ENCODE peak calls at places on chromosomes 4 and X, in seven cellular contexts. G, V, M, I, Z, H and W are unnamed samples.

GRCh38 chr4:105191621-105192210 is 45.0 kb downstream of the TET2 start:
- DNase-seq in H (no peak), M (no peak), G (no peak), I (no peak), V (no peak), Z (no peak), W (peak; percentile 39)

GRCh38 chr4:77052352-77052751 is 23.4 kb downstream of the CCNI start:
- DNase-seq in H (peak; percentile 68), G (no peak), Z (peak; percentile 42), M (peak; percentile 71), I (no peak), V (no peak), W (no peak)

GRCh38 chr4:31259119-31259518 is 539.0 kb downstream of the PCDH7 start:
- DNase-seq in V (no peak), M (no peak), I (no peak), H (no peak), G (no peak), Z (no peak), W (no peak)

GRCh38 chr4:152572417-152573086 is 36.7 kb upstream of the FBXW7 start:
- DNase-seq in I (no peak), Z (no peak), G (no peak), V (no peak), M (no peak), H (no peak), W (no peak)

GRCh38 chrX:49860867-49861535 is 18.3 kb upstream of the USP27X start:
- DNase-seq in I (no peak), M (no peak), Z (no peak), V (no peak), G (no peak), H (no peak), W (no peak)

GRCh38 chrX:87236836-87237235 is 280.8 kb upstream of the KLHL4 start:
- DNase-seq in I (no peak), V (no peak), H (no peak), M (no peak), Z (no peak), G (no peak), W (no peak)

GRCh38 chr4:5574386-5574785 is 134.0 kb downstream of the EVC2 start:
- DNase-seq in V (no peak), I (no peak), G (no peak), M (no peak), Z (no peak), H (no peak), W (no peak)

GRCh38 chrX:139929876-139930275 is 3.0 kb downstream of the ATP11C start:
- DNase-seq in H (no peak), Z (no peak), I (no peak), V (no peak), G (no peak), M (no peak), W (no peak)

GRCh38 chrX:34521563-34521962 is 135.5 kb downstream of the TMEM47 start:
- DNase-seq in G (no peak), I (no peak), H (no peak), V (no peak), Z (no peak), M (no peak), W (no peak)

GRCh38 chr4:186932631-186933150 is 209.0 kb upstream of the FAT1 start:
- DNase-seq in V (no peak), H (no peak), Z (no peak), I (no peak), G (no peak), M (no peak), W (no peak)

GRCh38 chr4:677431-678293 is 3.3 kb downstream of the MYL5 start:
- DNase-seq in Z (no peak), I (no peak), V (no peak), G (no peak), H (peak; percentile 34), M (peak; percentile 5), W (no peak)

GRCh38 chrX:11899091-11899490 is 141.1 kb downstream of the MSL3 start:
- DNase-seq in H (no peak), I (no peak), V (peak; percentile 56), Z (no peak), M (no peak), G (no peak), W (no peak)

GRCh38 chrX:149877636-149878035 is 3.3 kb upstream of the MAGEA8 start:
- DNase-seq in M (no peak), I (no peak), G (no peak), H (no peak), Z (no peak), V (no peak), W (no peak)

GRCh38 chrX:136725446-136726104 is 55.2 kb downstream of the ARHGEF6 start:
- DNase-seq in Z (no peak), I (no peak), V (no peak), M (no peak), H (no peak), G (no peak), W (no peak)

GRCh38 chr4:39933689-39934590 is 43.8 kb downstream of the PDS5A start:
- DNase-seq in H (no peak), G (no peak), V (no peak), Z (no peak), M (no peak), I (no peak), W (no peak)

GRCh38 chr4:90078440-90078839 is 48.8 kb upstream of the CCSER1 start:
- DNase-seq in M (no peak), V (no peak), Z (no peak), I (no peak), G (no peak), H (no peak), W (no peak)

GRCh38 chrX:132953358-132953757 is 5.1 kb downstream of the HS6ST2 start:
- DNase-seq in I (no peak), G (no peak), V (no peak), Z (no peak), M (no peak), H (no peak), W (no peak)

GRCh38 chrX:132954323-132954722 is 4.1 kb downstream of the HS6ST2 start:
- DNase-seq in Z (no peak), H (no peak), I (no peak), G (no peak), V (no peak), M (no peak), W (no peak)

DNA sequence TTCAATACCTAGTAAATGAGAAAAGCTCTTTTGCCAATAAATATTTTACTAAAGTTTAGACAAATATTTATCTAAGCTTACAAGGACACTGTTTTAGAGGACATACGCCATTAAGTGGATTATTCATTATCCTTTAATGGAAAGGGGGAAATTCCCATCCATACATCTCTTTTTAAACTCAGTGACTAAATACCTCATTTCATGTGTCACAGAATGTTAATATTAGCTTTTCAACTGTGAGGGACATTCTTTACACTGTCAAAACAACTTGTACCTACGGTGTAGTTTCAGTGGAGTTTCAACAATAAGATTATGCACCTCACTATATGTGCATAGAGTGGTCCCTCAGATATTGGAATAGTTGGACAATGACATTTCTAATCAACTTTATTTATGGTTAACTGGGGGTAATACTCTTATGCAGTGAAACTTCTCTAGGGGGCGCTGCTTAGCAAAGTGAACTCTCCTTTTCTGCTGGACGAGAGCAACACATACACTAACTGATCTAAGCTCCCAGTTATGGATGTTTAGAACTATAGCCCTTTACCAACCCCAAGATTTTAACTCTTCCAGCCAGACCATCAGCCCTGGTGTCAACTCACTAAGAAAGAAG is 9.7 kb downstream of the HS6ST2 start:
- DNase-seq in H (no peak), M (peak; percentile 33), I (no peak), G (no peak), Z (no peak), V (no peak), W (no peak)
- TF ChIP-seq CTCF in H (peak; percentile 49), M (peak; percentile 50), I (no peak), G (no peak), Z (no peak), V (peak; percentile 31), W (no peak)

DNA sequence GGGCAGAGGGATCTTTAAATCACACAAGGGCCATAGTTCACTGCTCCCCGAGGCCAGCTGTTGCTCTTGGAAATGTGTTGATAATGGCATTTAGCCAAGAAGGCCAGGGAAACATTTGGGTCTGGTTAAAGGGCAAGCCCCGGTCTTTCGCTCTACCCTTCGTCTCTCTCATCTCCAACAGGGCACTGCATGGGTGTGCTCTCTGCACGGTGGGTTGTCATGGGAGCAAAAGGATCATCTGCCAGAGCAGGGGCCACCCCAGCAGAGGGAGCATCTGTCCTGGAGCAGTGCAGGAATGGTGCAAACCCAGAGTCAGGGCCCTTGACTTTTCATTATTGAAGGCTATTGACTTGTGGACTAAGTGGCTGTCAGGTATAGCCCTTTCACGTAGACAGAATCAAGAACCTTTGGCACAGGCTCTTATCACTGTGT is 22.7 kb upstream of the PGRMC2 start:
- DNase-seq in M (no peak), Z (no peak), G (no peak), V (no peak), I (no peak), H (peak; percentile 22), W (no peak)
- TF ChIP-seq CTCF in M (no peak), Z (no peak), G (no peak), V (peak; percentile 48), I (no peak), H (no peak), W (no peak)

GRCh38 chrX:20204354-20204753 is 62.4 kb downstream of the RPS6KA3 start:
- DNase-seq in M (no peak), G (no peak), H (no peak), V (no peak), I (no peak), Z (no peak), W (no peak)

GRCh38 chrX:20211261-20211786 is 55.4 kb downstream of the RPS6KA3 start:
- DNase-seq in Z (no peak), H (no peak), G (no peak), M (no peak), I (no peak), V (no peak), W (no peak)

DNA sequence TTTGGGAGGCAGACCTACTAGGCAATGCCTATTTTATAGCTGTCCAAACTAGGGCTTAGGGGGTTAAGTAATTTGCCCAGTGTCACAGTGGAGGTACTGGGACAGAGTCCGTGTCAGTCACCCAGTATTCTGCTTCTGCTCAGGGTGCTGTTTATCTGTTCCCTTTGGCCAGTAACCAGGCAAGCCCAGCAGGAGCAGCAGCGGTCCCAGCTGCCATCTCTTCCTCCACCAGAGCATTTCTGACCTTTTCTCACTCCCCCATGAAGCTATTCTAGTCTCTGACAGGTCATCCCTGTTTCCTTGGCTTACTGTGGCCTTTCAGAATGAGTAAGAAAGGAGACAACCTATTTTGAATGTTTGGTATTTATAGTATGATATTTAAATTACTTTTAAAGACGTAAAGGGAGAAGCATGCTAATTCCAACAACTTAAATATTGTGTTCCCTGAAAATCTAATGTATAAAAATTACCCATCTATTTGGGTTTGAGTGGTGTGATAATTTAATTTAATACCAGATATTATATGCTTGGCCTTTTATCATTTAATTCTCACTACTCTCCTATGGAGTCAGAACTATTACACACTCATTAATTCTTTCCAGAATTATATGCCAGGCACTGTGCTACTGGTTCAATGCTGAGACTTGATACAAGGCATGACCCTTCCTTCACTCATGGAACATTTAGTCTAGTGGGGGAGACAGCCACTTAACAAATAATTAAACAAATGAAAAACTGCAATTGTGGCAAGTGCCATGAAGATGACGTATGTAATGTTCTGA is 60.6 kb downstream of the RPS6KA3 start:
- DNase-seq in M (no peak), I (no peak), H (no peak), G (no peak), V (no peak), Z (no peak), W (peak; percentile 30)
- TF ChIP-seq CTCF in M (no peak), I (no peak), H (no peak), G (no peak), V (no peak), Z (no peak), W (no peak)

DNA sequence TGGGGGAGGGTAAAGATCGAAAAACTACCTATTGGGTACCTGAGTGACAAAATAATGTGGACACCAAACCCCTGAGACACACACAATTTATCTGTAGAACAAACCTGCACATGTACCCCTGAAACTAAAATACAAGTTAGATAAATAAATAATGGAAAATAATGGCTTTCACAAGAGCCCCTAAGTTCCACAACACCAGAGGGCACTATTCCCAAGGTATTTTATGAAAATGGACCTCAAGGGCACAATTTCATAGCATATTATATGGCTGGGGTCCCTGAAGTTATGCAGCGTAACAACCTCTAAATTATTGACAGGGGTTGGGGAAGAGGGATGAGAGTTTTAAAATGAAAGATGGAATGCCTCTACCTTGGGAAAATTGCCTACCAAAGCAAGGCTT is 81.3 kb upstream of the TMEM33 start:
- DNase-seq in M (no peak), H (no peak), Z (no peak), I (no peak), V (no peak), G (no peak), W (no peak)
- TF ChIP-seq CTCF in M (peak; percentile 33), H (peak; percentile 13), Z (no peak), I (no peak), V (peak; percentile 26), G (no peak), W (no peak)